ENCODE peak calls at places on chromosomes 7 and 10, in five cellular contexts. I, H, J, Q and W are unnamed samples. For H3K27me3, the result is how much of the 10 kb centered on the place peaks cover.

GRCh38 chr7:107394301-107394700 is 75.6 kb upstream of the GPR22 start:
- DNase-seq in I (no peak), H (no peak), J (no peak), Q (no peak), W (no peak)

GRCh38 chr10:62037890-62038608 is 136.6 kb downstream of the ARID5B start:
- DNase-seq in I (no peak), H (peak), J (no peak), Q (no peak), W (no peak)

GRCh38 chr10:29285624-29286051 is 3.2 kb upstream of the LYZL1 start:
- DNase-seq in I (no peak), H (no peak), J (no peak), Q (no peak), W (no peak)

GRCh38 chr7:112067205-112067604 is 139.0 kb downstream of the DOCK4 start:
- DNase-seq in I (no peak), H (no peak), J (no peak), Q (no peak), W (no peak)

GRCh38 chr10:3036155-3036554 is 31.2 kb upstream of the PFKP start:
- DNase-seq in I (no peak), H (no peak), J (no peak), Q (no peak), W (no peak)

GRCh38 chr7:142797342-142797798 is 26.6 kb downstream of the PRSS2 start:
- DNase-seq in I (no peak), H (no peak), J (no peak), Q (no peak), W (no peak)

GRCh38 chr7:32255036-32255435 is 184.8 kb upstream of the PDE1C start:
- DNase-seq in I (no peak), H (no peak), J (no peak), Q (no peak), W (no peak)

GRCh38 chr7:134427896-134428295 is 31.0 kb downstream of the AKR1B1 start:
- DNase-seq in I (no peak), H (no peak), J (no peak), Q (no peak), W (no peak)

GRCh38 chr7:85508642-85509429 is 322.0 kb upstream of the SEMA3D start:
- DNase-seq in I (no peak), H (no peak), J (no peak), Q (no peak), W (no peak)

GRCh38 chr10:112490543-112490942 is 43.5 kb downstream of the VTI1A start:
- DNase-seq in I (peak), H (peak), J (no peak), Q (no peak), W (no peak)

GRCh38 chr10:44696496-44696895 is 214.6 kb upstream of the TMEM72 start:
- DNase-seq in I (no peak), H (no peak), J (no peak), Q (no peak), W (no peak)

GRCh38 chr7:91565499-91566331 is 301.5 kb downstream of the FZD1 start:
- DNase-seq in I (peak), H (peak), J (no peak), Q (no peak), W (no peak)

GRCh38 chr10:90288403-90288933 is 569.4 kb downstream of the HTR7 start:
- DNase-seq in I (no peak), H (no peak), J (no peak), Q (no peak), W (no peak)

GRCh38 chr10:91901784-91902677 is 7.3 kb downstream of the FGFBP3 start:
- DNase-seq in I (no peak), H (peak), J (peak), Q (no peak), W (peak)

GRCh38 chr10:84191106-84191505 is 3.2 kb upstream of the CDHR1 start:
- DNase-seq in I (no peak), H (no peak), J (no peak), Q (no peak), W (no peak)

GRCh38 chr7:51034531-51035264 is 252.0 kb upstream of the GRB10 start:
- DNase-seq in I (no peak), H (no peak), J (no peak), Q (no peak), W (no peak)

GRCh38 chr10:110113670-110114337 is 93.6 kb upstream of the MXI1 start:
- DNase-seq in I (no peak), H (no peak), J (no peak), Q (no peak), W (no peak)

GRCh38 chr10:131996508-131997365 is 15.0 kb upstream of the BNIP3 start:
- DNase-seq in I (no peak), H (no peak), J (no peak), Q (no peak), W (no peak)

GRCh38 chr10:43226851-43227845 is 39.7 kb downstream of the RASGEF1A start:
- DNase-seq in I (no peak), H (no peak), J (no peak), Q (peak), W (no peak)

GRCh38 chr10:34954142-34954541 is 136.0 kb downstream of the CUL2 start:
- DNase-seq in I (no peak), H (no peak), J (no peak), Q (no peak), W (no peak)

GRCh38 chr10:95480102-95480900 is 80.9 kb downstream of the SORBS1 start:
- DNase-seq in I (no peak), H (no peak), J (no peak), Q (no peak), W (no peak)

GRCh38 chr7:127347567-127348246 is 44.8 kb downstream of the ZNF800 start:
- DNase-seq in I (peak), H (peak), J (peak), Q (peak), W (peak)

GRCh38 chr10:33132626-33133025 is 174.6 kb upstream of the ITGB1 start:
- DNase-seq in I (no peak), H (no peak), J (no peak), Q (no peak), W (no peak)

GRCh38 chr7:128757203-128757602 is 18.0 kb downstream of the CALU start:
- DNase-seq in I (no peak), H (no peak), J (no peak), Q (no peak), W (no peak)

GRCh38 chr10:128210215-128211063 is 84.2 kb upstream of the MKI67 start:
- DNase-seq in I (peak), H (peak), J (peak), Q (peak), W (peak)

GRCh38 chr7:66224171-66224773 is 19.1 kb downstream of the TPST1 start:
- DNase-seq in I (no peak), H (no peak), J (no peak), Q (peak), W (no peak)

GRCh38 chr7:28145931-28146330 is 34.7 kb downstream of the JAZF1 start:
- DNase-seq in I (no peak), H (no peak), J (no peak), Q (no peak), W (no peak)

GRCh38 chr7:43071604-43072003 is 40.8 kb upstream of the HECW1 start:
- DNase-seq in I (peak), H (no peak), J (peak), Q (peak), W (peak)
- TF ChIP-seq CTCF in I (peak), H (peak), J (peak), Q (peak), W (peak)

DNA sequence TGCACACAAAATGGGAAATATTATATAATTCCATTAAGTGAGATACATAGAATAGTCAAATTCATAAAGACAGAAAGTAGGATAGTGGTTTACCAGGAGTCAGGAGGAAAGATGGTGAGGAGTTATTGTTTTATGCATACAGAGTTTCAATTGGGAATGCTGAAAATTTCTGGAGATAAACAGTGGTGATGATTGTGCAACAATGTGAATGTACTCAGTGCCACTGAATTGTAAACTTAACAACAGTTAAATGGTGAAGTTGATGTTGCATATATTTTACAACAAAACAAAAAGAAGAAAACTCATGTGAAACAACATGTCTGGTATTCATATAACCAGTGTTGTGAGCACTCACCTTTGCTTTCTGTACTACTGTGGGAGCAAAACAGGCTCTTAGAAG is 168.9 kb upstream of the TEX47 start:
- DNase-seq in I (no peak), H (no peak), J (no peak), Q (no peak), W (no peak)
- TF ChIP-seq GABPA in I (no peak), H (no peak), J (no peak), Q (no peak), W (no peak)

GRCh38 chr7:116938678-116939077 is 14.6 kb upstream of the ST7 start:
- DNase-seq in I (no peak), H (no peak), J (no peak), Q (no peak), W (no peak)

GRCh38 chr7:116940689-116941088 is 12.6 kb upstream of the ST7 start:
- DNase-seq in I (no peak), H (no peak), J (no peak), Q (no peak), W (no peak)

DNA sequence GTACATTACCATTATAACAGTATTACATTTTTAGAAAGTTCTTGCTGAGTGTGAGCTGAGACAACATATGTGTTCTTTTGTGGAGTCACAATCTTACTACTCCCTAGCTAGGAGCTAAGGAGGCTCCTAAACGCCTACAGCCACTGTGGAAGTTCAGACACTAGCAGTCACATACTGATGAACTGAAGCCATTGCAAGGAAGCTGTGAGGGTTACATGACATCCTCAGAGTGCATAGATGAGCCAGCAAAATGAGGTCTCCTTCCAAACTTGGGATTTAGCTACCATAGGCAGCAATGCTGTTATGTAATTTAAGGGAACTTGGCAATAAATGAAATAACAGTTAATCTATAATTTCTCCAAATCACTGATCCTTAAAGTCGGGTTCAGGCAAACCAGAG is 10.8 kb upstream of the ST7 start:
- DNase-seq in I (no peak), H (no peak), J (no peak), Q (no peak), W (no peak)
- H3K27me3 ChIP-seq in I (under half), H (under half), J (under half), Q (under half), W (under half)

GRCh38 chr10:80159166-80159888 is 26.8 kb downstream of the PLAC9 start:
- DNase-seq in I (no peak), H (no peak), J (no peak), Q (no peak), W (no peak)

GRCh38 chr10:80157561-80157960 is 25.0 kb downstream of the PLAC9 start:
- DNase-seq in I (no peak), H (no peak), J (no peak), Q (no peak), W (no peak)

GRCh38 chr10:80160361-80161128 is 28.0 kb downstream of the PLAC9 start:
- DNase-seq in I (no peak), H (no peak), J (no peak), Q (no peak), W (no peak)

GRCh38 chr10:80158126-80158525 is 25.6 kb downstream of the PLAC9 start:
- DNase-seq in I (no peak), H (no peak), J (no peak), Q (no peak), W (no peak)

GRCh38 chr10:80158598-80159127 is 26.1 kb downstream of the PLAC9 start:
- DNase-seq in I (peak), H (no peak), J (peak), Q (no peak), W (no peak)
- TF ChIP-seq CTCF in I (no peak), H (no peak), J (no peak), Q (no peak), W (no peak)

GRCh38 chr7:159040146-159040545 is 104.5 kb downstream of the VIPR2 start:
- DNase-seq in I (no peak), H (no peak), J (no peak), Q (peak), W (no peak)

GRCh38 chr7:159040912-159041711 is 103.6 kb downstream of the VIPR2 start:
- DNase-seq in I (no peak), H (no peak), J (no peak), Q (peak), W (no peak)

GRCh38 chr7:159042639-159043101 is 102.0 kb downstream of the VIPR2 start:
- DNase-seq in I (no peak), H (no peak), J (no peak), Q (peak), W (no peak)

GRCh38 chr7:159039716-159040115 is 105.0 kb downstream of the VIPR2 start:
- DNase-seq in I (no peak), H (no peak), J (no peak), Q (no peak), W (no peak)

GRCh38 chr7:159042084-159042483 is 102.6 kb downstream of the VIPR2 start:
- DNase-seq in I (no peak), H (no peak), J (no peak), Q (peak), W (no peak)
- TF ChIP-seq GABPA in I (no peak), H (no peak), J (no peak), Q (no peak), W (no peak)